ENCODE peak calls at places on chromosomes 16 and 17, in nine cellular contexts. H is M059J; O is hippocampal formation; D is T follicular helper cell; P is activated effector memory CD4-positive, alpha-beta T cell treated with Interleukin-2 at 50 U/mL for 16 hours; V is fibroblast of gingiva; Z is NCI-H187; R is activated CD4-positive, alpha-beta T cell treated with anti-CD3 and anti-CD28 coated beads, Interleukin-2, amount 50 U/mL, for 48 hours; I is prostate gland. B is an unnamed sample.

GRCh38 chr17:55814377-55814776 is 63.5 kb downstream of the PCTP start:
- DNase-seq in H (peak), O (no peak), D (no peak), P (no peak), V (no peak), Z (no peak), R (no peak), I (no peak), B (no peak)

GRCh38 chr16:84652565-84652964 is 4.3 kb downstream of the KLHL36 start:
- DNase-seq in H (no peak), O (no peak), D (peak), P (peak), V (no peak), Z (no peak), R (no peak), I (no peak), B (no peak)

GRCh38 chr16:73000907-73001521 is 46.9 kb downstream of the ZFHX3 start:
- DNase-seq in H (no peak), O (no peak), D (no peak), P (no peak), V (no peak), Z (no peak), R (no peak), I (no peak), B (no peak)

GRCh38 chr17:64572682-64573154 is 65.9 kb downstream of the CEP95 start:
- DNase-seq in H (peak), O (no peak), D (no peak), P (no peak), V (peak), Z (no peak), R (no peak), I (no peak), B (no peak)

GRCh38 chr16:9092282-9092962 is 978 bp downstream of the HAPSTR1 start:
- DNase-seq in H (peak), O (peak), D (peak), P (peak), V (no peak), Z (no peak), R (peak), I (peak), B (no peak)

GRCh38 chr17:63785556-63785955 is 11.6 kb downstream of the DDX42 start:
- DNase-seq in H (peak), O (no peak), D (no peak), P (no peak), V (peak), Z (no peak), R (no peak), I (no peak), B (no peak)

GRCh38 chr16:85781685-85782370 is 17.5 kb downstream of the EMC8 start:
- DNase-seq in H (peak), O (peak), D (no peak), P (no peak), V (peak), Z (no peak), R (no peak), I (peak), B (no peak)

GRCh38 chr16:85898521-85899442 is at the start of gene IRF8:
- DNase-seq in H (peak), O (peak), D (peak), P (peak), V (no peak), Z (no peak), R (peak), I (peak), B (no peak)

GRCh38 chr16:74035816-74036215 is 260.8 kb upstream of the PSMD7 start:
- DNase-seq in H (peak), O (no peak), D (no peak), P (no peak), V (no peak), Z (no peak), R (no peak), I (no peak), B (peak)

GRCh38 chr16:67104061-67104460 is 5.7 kb upstream of the PHAF1 start:
- DNase-seq in H (peak), O (no peak), D (no peak), P (no peak), V (no peak), Z (no peak), R (no peak), I (no peak), B (no peak)